ENCODE peak calls at places on chromosomes 16 and 17, in six cellular contexts. I is breast epithelium, P is lung, M is BE2C, Z is mesothelial cell of epicardium, C is right atrium auricular region. R is an unnamed sample.

GRCh38 chr16:68452176-68452575 is 3.9 kb upstream of the SMPD3 start:
- DNase-seq in P (no peak), C (no peak), Z (no peak), M (no peak), I (no peak), R (no peak)

GRCh38 chr16:49564577-49565224 is 191.1 kb downstream of the C16orf78 start:
- DNase-seq in C (no peak), M (no peak), Z (no peak), I (no peak), P (no peak), R (no peak)

GRCh38 chr17:7394452-7395191 is at the start of gene PLSCR3:
- DNase-seq in M (peak), P (peak), I (peak), Z (peak), C (peak), R (peak)

GRCh38 chr17:7897773-7898172 is 9.2 kb downstream of the CHD3 start:
- DNase-seq in C (no peak), Z (no peak), I (no peak), M (no peak), P (no peak), R (no peak)

GRCh38 chr17:77882481-77883212 is 75.9 kb upstream of the TNRC6C start:
- DNase-seq in Z (no peak), C (peak), P (no peak), I (peak), M (peak), R (no peak)

GRCh38 chr17:67628580-67629013 is 89.1 kb upstream of the NOL11 start:
- DNase-seq in M (peak), I (no peak), P (peak), Z (no peak), C (no peak), R (no peak)

GRCh38 chr16:15639061-15639568 is 3.8 kb downstream of the MARF1 start:
- DNase-seq in C (no peak), M (no peak), I (no peak), Z (no peak), P (no peak), R (no peak)

GRCh38 chr17:10871914-10872313 is 34.0 kb upstream of the PIRT start:
- DNase-seq in C (no peak), M (no peak), Z (no peak), I (no peak), P (peak), R (no peak)

GRCh38 chr17:40063034-40063765 is 435 bp downstream of the THRA start:
- DNase-seq in P (peak), M (peak), Z (peak), C (no peak), I (no peak), R (no peak)

GRCh38 chr16:89593841-89594240 is 18.3 kb downstream of the CPNE7 start:
- DNase-seq in C (no peak), Z (no peak), M (no peak), I (no peak), P (no peak), R (no peak)

GRCh38 chr17:40060887-40061480 is 1.8 kb upstream of the THRA start:
- DNase-seq in M (no peak), C (no peak), P (no peak), Z (no peak), I (no peak), R (no peak)

GRCh38 chr16:67027046-67027445 is 1.9 kb upstream of the CBFB start:
- DNase-seq in Z (no peak), C (peak), P (no peak), M (no peak), I (peak), R (peak)

GRCh38 chr17:17181666-17182600 is 24.2 kb downstream of the PLD6 start:
- DNase-seq in C (no peak), I (no peak), M (no peak), P (no peak), Z (no peak), R (no peak)

GRCh38 chr17:77163001-77163400 is 22.2 kb downstream of the SEC14L1 start:
- DNase-seq in P (no peak), Z (no peak), C (no peak), I (no peak), M (no peak), R (no peak)

GRCh38 chr17:5355416-5356129 is 63.9 kb downstream of the NUP88 start:
- DNase-seq in I (no peak), Z (no peak), C (no peak), P (no peak), M (no peak), R (no peak)

GRCh38 chr17:31532526-31532925 is 141.1 kb downstream of the RAB11FIP4 start:
- DNase-seq in M (no peak), I (no peak), C (no peak), P (no peak), Z (no peak), R (no peak)

GRCh38 chr16:86258713-86259112 is 251.6 kb upstream of the FOXF1 start:
- DNase-seq in C (no peak), P (no peak), Z (no peak), M (no peak), I (no peak), R (no peak)

GRCh38 chr17:36072431-36073121 is 8.5 kb downstream of the CCL18 start:
- DNase-seq in I (no peak), P (peak), Z (peak), M (peak), C (no peak), R (no peak)

GRCh38 chr17:82655038-82655479 is 6.8 kb upstream of the WDR45B start:
- DNase-seq in I (peak), M (no peak), C (no peak), P (no peak), Z (no peak), R (no peak)

GRCh38 chr17:41695134-41695661 is 6.5 kb downstream of the EIF1 start:
- DNase-seq in I (no peak), C (no peak), M (no peak), P (no peak), Z (no peak), R (no peak)

DNA sequence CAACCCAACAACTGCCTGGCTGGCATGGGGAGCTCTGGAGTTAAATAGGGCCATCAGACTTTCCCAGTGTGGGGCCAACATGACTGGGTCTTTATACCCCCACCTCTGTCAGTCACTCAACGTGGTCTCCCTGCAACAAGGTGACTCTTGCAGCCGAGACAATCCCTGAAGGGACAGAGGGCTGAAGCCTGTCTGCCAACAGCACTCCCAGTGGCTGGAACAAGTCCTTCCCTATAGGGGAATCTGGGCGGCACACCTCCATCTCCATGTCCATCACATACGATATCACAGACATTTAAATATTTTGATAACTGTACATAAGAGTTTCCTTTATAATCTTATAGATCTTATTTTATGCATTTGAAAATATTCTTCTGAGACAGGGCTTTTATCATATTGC is 4.8 kb upstream of the MAPT start:
- DNase-seq in C (no peak), M (peak), P (no peak), Z (no peak), I (no peak), R (no peak)
- TF ChIP-seq CTCF in C (no peak), M (peak), P (no peak), Z (no peak), I (no peak), R (peak)

GRCh38 chr17:2122641-2123302 is 67.9 kb downstream of the HIC1 start:
- DNase-seq in I (peak), Z (no peak), P (peak), M (peak), C (peak), R (no peak)
- TF ChIP-seq CTCF in I (no peak), Z (no peak), P (no peak), M (peak), C (no peak), R (no peak)

DNA sequence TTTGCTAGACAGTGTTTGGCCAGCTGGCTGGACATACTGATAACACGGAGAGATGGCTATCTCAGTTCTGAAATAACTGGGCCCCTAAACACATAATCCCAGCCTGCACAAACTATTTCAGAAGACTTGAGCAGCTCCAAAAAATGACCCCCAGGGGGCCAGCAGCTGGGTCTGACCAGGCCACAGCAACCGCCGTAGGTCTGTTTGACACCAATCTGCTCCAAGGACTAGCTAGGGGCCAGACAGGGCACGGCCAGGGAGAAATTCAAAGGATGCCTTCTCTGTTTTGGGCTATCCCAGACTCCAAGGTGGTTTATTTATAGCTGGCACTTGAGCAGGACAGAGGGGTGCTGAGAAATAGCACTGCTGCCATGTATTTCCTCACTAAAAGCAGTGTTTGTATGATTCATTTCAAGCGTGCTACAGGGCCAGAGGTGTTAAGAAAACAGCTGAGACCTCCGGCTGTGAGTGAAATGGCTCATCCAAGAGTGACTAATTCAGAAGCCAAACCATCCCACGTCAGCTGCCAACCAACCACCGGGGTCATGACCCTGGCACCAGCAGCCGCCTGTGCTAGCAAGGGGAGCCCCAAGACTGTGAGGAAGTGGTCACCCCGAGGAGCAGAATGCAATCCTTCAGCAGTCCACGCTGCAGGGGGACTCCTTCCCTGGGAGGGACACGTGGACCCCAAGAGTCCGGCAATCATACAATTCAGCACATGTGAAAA is 5.7 kb downstream of the GGA2 start:
- DNase-seq in M (no peak), C (peak), I (peak), P (peak), Z (no peak), R (no peak)
- TF ChIP-seq CTCF in M (peak), C (no peak), I (no peak), P (no peak), Z (no peak), R (no peak)

DNA sequence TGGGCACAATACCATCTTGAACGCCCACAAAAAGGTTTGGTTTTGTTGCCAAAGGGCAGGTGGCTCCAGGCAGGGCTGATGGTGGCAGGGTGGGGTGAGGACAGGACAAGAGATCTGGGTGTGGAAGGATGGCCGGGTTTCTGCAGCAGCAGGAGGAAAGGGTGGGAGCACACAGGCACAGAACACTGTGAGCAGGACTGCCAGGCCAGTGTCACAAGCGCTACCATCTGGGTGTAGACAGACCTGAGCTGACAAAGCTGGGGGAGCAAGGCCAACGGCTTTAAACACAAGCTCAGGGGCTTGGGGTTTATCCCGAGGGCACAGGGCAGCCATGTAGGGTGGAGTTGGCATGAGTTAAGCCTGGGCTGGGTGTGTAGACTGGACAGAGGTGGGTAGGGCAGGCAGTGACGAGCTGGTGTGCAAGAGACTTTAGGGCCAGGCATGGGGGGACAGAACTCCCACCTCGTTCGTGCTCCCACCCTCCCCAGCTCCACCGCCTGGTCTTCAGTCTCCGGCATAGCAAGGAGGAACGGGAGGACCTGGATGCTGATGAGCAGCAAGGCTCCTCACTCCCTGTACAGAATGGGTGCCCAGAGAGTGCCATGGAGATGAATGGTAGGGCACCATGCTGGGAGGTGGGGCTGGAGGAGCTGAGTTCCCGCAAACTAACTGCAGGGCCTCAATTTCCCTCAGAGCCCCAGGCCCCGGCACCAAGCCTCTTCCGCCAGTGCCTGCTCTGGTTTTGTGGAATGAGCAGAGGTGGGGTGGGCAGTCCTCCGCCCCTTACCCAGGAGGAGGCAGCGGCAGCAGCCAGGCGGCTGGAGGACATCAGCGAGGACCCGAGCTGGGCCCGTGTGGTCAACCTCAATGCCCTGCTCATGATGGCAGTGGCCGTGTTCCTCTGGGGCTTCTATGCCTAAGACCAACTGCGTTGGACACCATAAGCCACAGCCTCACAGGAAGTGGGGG is 7.0 kb downstream of the SLC5A2 start:
- DNase-seq in P (no peak), C (no peak), M (no peak), I (no peak), Z (no peak), R (no peak)
- TF ChIP-seq CTCF in P (no peak), C (no peak), M (no peak), I (no peak), Z (no peak), R (no peak)

GRCh38 chr16:559411-560207 is 585 bp upstream of the PRR35 start:
- DNase-seq in Z (no peak), C (no peak), P (no peak), M (no peak), I (no peak), R (no peak)
- TF ChIP-seq CTCF in Z (no peak), C (no peak), P (no peak), M (no peak), I (no peak), R (no peak)

GRCh38 chr17:27457405-27457730 is 1.1 kb downstream of the KSR1 start:
- DNase-seq in C (no peak), M (no peak), Z (no peak), P (no peak), I (no peak), R (no peak)

GRCh38 chr17:27457731-27458523 is 1.7 kb downstream of the KSR1 start:
- DNase-seq in I (no peak), C (no peak), M (no peak), P (no peak), Z (no peak), R (no peak)

GRCh38 chr17:27456681-27457404 is 595 bp downstream of the KSR1 start:
- DNase-seq in I (no peak), M (peak), Z (no peak), P (no peak), C (no peak), R (no peak)

GRCh38 chr17:27455569-27455913 is 707 bp upstream of the KSR1 start:
- DNase-seq in M (no peak), P (no peak), C (no peak), I (no peak), Z (no peak), R (no peak)

DNA sequence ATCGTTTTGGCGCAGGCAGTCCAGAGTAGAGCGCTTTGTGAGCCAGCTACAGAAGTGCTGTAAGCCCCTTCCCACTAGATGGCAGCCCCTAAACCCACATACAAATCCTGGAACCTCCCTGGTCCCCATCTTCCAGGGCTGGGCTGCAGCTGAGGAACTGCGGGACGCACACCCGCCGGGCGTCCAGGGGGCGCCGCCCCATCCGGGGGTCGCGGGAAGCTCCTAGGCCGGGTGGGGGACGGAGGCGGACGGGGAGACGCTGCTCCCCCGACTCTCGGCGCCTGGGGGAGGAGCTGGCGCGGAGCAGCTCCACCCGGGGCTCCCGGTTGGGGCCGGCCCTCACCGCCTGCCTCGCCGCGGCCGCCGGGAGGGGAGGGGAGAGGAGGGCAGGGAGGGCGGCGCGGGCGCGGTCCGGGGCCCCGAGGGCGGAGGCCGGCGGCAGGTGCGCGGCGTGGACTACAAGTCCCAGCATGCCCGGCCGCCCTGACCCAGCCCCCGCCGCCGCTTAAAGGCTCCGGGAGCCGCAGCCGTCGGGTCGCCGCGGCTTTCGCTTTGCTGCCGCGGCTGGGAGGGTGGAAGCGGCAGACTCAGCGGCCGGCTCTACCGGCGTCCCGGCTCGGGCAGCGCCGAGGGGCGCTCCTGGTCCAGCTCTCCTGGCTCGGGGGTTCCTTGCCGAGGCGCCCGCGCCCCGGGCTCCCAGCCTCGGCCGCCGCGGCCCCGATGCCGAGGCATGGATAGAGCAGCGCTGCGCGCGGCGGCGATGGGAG is at the start of gene KSR1:
- DNase-seq in Z (peak), M (peak), I (peak), P (peak), C (peak), R (peak)
- TF ChIP-seq CTCF in Z (no peak), M (peak), I (no peak), P (no peak), C (no peak), R (peak)

DNA sequence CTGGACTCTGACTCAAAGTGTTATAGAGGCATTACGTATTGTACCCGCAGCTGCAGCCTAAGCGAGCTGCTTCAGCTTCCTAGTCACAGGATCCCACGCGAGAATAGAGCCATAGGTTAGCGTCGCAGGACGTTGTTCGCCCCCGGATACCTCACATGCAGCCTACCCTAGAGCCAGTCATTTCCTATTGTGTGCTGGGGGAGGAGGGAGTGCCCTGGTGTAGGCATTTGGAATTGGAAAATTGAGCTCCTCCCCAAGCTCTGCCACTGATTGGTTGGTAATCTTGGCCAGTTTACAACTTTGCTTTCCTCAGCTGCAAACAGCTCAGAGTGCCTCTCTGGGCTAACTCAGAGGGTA is 530 bp downstream of the NAA60 start:
- DNase-seq in M (peak), Z (no peak), P (no peak), C (no peak), I (no peak), R (no peak)
- TF ChIP-seq CTCF in M (no peak), Z (no peak), P (no peak), C (no peak), I (no peak), R (peak)

R was measured in osteocyte.